ENCODE peak calls at places on chromosomes 3 and 15, in nine cellular contexts. B is stomach, X is spleen, S is A549, N is HCT116, T is transverse colon, J is right lobe of liver, V is GM12878, P is ovary. M is an unnamed sample.

GRCh38 chr3:74531491-74531890 is 83.0 kb downstream of the CNTN3 start:
- DNase-seq in B (no peak), X (no peak), S (no peak), N (no peak), T (no peak), J (no peak), V (no peak), P (no peak), M (no peak)

GRCh38 chr3:49724586-49724985 is 835 bp upstream of the GMPPB start:
- DNase-seq in B (no peak), X (peak), S (no peak), N (no peak), T (peak), J (no peak), V (no peak), P (peak), M (no peak)

GRCh38 chr3:57582470-57583168 is 14.5 kb downstream of the ARF4 start:
- DNase-seq in B (no peak), X (no peak), S (no peak), N (peak), T (no peak), J (no peak), V (no peak), P (no peak), M (no peak)

GRCh38 chr3:152574461-152575079 is 260.4 kb upstream of the P2RY1 start:
- DNase-seq in B (no peak), X (no peak), S (peak), N (peak), T (peak), J (peak), V (peak), P (peak), M (no peak)

GRCh38 chr15:90432253-90432652 is 44.2 kb downstream of the IQGAP1 start:
- DNase-seq in B (no peak), X (no peak), S (no peak), N (no peak), T (no peak), J (no peak), V (no peak), P (no peak), M (no peak)

GRCh38 chr3:132549890-132550578 is 47.0 kb upstream of the ACKR4 start:
- DNase-seq in B (no peak), X (no peak), S (no peak), N (no peak), T (no peak), J (no peak), V (peak), P (no peak), M (no peak)

GRCh38 chr3:157650191-157650590 is 147.0 kb upstream of the VEPH1 start:
- DNase-seq in B (no peak), X (no peak), S (no peak), N (no peak), T (no peak), J (no peak), V (no peak), P (no peak), M (no peak)

GRCh38 chr3:197736010-197736490 is 654 bp downstream of the RUBCN start:
- DNase-seq in B (peak), X (peak), S (peak), N (no peak), T (peak), J (peak), V (no peak), P (no peak), M (peak)

GRCh38 chr15:90286678-90287077 is 21.2 kb downstream of the NGRN start:
- DNase-seq in B (no peak), X (no peak), S (peak), N (no peak), T (no peak), J (no peak), V (no peak), P (no peak), M (peak)

GRCh38 chr3:129614435-129614834 is 8.0 kb upstream of the PLXND1 start:
- DNase-seq in B (no peak), X (no peak), S (no peak), N (no peak), T (no peak), J (peak), V (no peak), P (peak), M (no peak)

GRCh38 chr3:129616291-129616690 is 9.8 kb upstream of the PLXND1 start:
- DNase-seq in B (no peak), X (peak), S (no peak), N (no peak), T (no peak), J (peak), V (no peak), P (no peak), M (no peak)

GRCh38 chr3:129613205-129613740 is 6.8 kb upstream of the PLXND1 start:
- DNase-seq in B (no peak), X (no peak), S (no peak), N (no peak), T (no peak), J (peak), V (no peak), P (peak), M (no peak)

GRCh38 chr3:129615751-129616281 is 9.3 kb upstream of the PLXND1 start:
- DNase-seq in B (no peak), X (peak), S (no peak), N (no peak), T (no peak), J (peak), V (no peak), P (no peak), M (no peak)

GRCh38 chr3:129614927-129615363 is 8.5 kb upstream of the PLXND1 start:
- DNase-seq in B (peak), X (peak), S (no peak), N (no peak), T (peak), J (peak), V (no peak), P (peak), M (no peak)
- TF ChIP-seq POLR2A in B (no peak), X (no peak), S (no peak), N (no peak), T (no peak), J (no peak), V (no peak), P (no peak), M (no peak)

DNA sequence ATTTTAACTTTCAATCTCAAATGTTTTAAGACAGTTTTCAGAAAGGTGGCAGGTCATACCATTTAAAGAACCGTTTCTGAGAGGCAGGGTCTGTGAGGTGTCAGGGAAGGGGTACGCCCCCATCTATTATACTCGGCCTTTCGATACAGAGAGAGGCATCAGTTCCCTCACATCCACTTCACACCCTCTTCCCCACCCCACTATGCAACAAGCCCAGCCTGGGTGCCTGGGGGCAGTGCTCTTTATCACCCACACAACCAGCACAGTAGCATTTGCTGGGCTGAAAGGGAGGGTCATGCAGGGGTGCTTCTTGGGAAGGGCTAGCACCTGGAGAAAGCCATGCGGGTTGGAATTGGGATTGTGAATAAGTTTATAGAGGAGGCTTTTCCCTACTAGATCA is 56.0 kb upstream of the KCNMB2 start:
- DNase-seq in B (no peak), X (no peak), S (no peak), N (no peak), T (no peak), J (no peak), V (no peak), P (no peak), M (no peak)
- H3K27ac ChIP-seq in B (no peak), X (no peak), S (no peak), N (no peak), T (no peak), J (no peak), V (peak), P (no peak), M (no peak)

GRCh38 chr15:68618339-68619302 is 39.8 kb downstream of the CORO2B start:
- DNase-seq in B (no peak), X (no peak), S (no peak), N (no peak), T (no peak), J (no peak), V (no peak), P (no peak), M (no peak)

GRCh38 chr15:68623301-68623892 is 44.6 kb downstream of the CORO2B start:
- DNase-seq in B (no peak), X (no peak), S (no peak), N (no peak), T (no peak), J (no peak), V (no peak), P (peak), M (no peak)

GRCh38 chr15:68621535-68621934 is 42.7 kb downstream of the CORO2B start:
- DNase-seq in B (no peak), X (no peak), S (no peak), N (no peak), T (no peak), J (no peak), V (no peak), P (no peak), M (no peak)

GRCh38 chr15:68619303-68619698 is 40.5 kb downstream of the CORO2B start:
- DNase-seq in B (no peak), X (no peak), S (no peak), N (no peak), T (no peak), J (no peak), V (no peak), P (no peak), M (no peak)

DNA sequence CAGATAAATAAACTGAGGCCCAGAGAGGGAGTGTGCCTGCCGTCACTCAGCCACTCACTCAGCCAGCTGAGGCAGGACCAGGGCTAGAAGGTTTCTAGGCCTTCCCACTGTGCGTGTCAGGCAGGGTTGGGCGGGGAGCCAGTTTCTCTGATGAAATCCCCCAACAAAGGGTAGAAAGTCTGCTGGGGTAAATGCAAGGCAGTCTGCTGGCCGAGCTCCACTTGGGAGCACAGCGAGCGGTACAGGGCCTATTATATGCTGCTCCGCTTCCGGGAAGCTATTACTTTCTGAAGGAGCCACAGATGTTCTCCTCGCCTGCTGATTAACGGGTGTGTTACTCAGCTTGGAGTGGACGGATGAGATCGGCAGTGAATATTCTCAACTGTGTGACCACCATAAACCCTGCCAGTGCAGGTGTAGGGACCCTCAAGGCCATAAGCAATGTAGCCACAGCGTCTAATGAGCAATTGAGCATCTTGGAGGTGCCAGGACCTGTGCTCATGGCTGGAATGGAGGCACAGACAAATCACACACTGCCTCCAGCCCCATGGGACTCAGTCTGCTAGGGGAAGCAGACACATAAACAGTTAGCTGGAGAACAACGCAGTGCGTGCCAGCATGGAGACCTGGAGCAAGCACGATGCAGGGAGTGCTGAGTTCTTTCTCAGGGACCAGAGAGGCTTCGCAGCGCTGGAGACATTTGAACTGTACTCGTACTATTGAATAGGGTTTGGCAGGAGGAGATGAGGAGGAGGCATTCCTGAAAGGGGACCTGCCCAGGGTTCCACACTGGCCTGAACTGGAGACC is 42.1 kb downstream of the CORO2B start:
- DNase-seq in B (peak), X (no peak), S (no peak), N (no peak), T (peak), J (peak), V (no peak), P (peak), M (peak)
- TF ChIP-seq POLR2A in B (no peak), X (no peak), S (no peak), N (no peak), T (no peak), J (no peak), V (no peak), P (peak), M (no peak)

GRCh38 chr3:53175613-53176537 is 14.9 kb downstream of the PRKCD start:
- DNase-seq in B (no peak), X (no peak), S (no peak), N (no peak), T (no peak), J (no peak), V (no peak), P (no peak), M (no peak)

GRCh38 chr3:53171109-53171453 is 10.1 kb downstream of the PRKCD start:
- DNase-seq in B (no peak), X (no peak), S (no peak), N (no peak), T (no peak), J (no peak), V (no peak), P (no peak), M (no peak)

GRCh38 chr3:53171827-53172505 is 11.0 kb downstream of the PRKCD start:
- DNase-seq in B (no peak), X (no peak), S (no peak), N (no peak), T (no peak), J (no peak), V (no peak), P (no peak), M (no peak)

GRCh38 chr3:53173107-53173506 is 12.1 kb downstream of the PRKCD start:
- DNase-seq in B (no peak), X (no peak), S (no peak), N (no peak), T (no peak), J (no peak), V (no peak), P (no peak), M (no peak)

GRCh38 chr3:53174346-53175250 is 13.6 kb downstream of the PRKCD start:
- DNase-seq in B (no peak), X (no peak), S (no peak), N (no peak), T (peak), J (no peak), V (no peak), P (no peak), M (no peak)
- H3K27ac ChIP-seq in B (no peak), X (no peak), S (no peak), N (no peak), T (no peak), J (no peak), V (peak), P (no peak), M (no peak)

GRCh38 chr15:27847775-27848710 is 251.1 kb downstream of the OCA2 start:
- DNase-seq in B (peak), X (no peak), S (no peak), N (no peak), T (no peak), J (no peak), V (no peak), P (no peak), M (peak)
- TF ChIP-seq POLR2A in B (no peak), X (no peak), S (no peak), N (no peak), T (no peak), J (no peak), V (no peak), P (no peak), M (no peak)

GRCh38 chr15:58454950-58455401 is 23.2 kb downstream of the LIPC start:
- DNase-seq in B (no peak), X (no peak), S (no peak), N (no peak), T (no peak), J (no peak), V (no peak), P (no peak), M (no peak)
- H3K27ac ChIP-seq in B (no peak), X (no peak), S (no peak), N (no peak), T (no peak), J (no peak), V (no peak), P (no peak), M (no peak)

GRCh38 chr3:25384471-25384870 is 43.6 kb upstream of the RARB start:
- DNase-seq in B (no peak), X (no peak), S (no peak), N (no peak), T (no peak), J (no peak), V (no peak), P (no peak), M (no peak)

GRCh38 chr3:25381083-25381482 is 47.0 kb upstream of the RARB start:
- DNase-seq in B (no peak), X (no peak), S (no peak), N (no peak), T (no peak), J (no peak), V (no peak), P (no peak), M (no peak)

GRCh38 chr3:25390605-25391004 is 37.5 kb upstream of the RARB start:
- DNase-seq in B (no peak), X (no peak), S (no peak), N (no peak), T (no peak), J (no peak), V (no peak), P (no peak), M (no peak)

GRCh38 chr3:25386686-25387271 is 41.3 kb upstream of the RARB start:
- DNase-seq in B (no peak), X (no peak), S (no peak), N (no peak), T (no peak), J (no peak), V (no peak), P (no peak), M (no peak)

GRCh38 chr3:25385807-25386512 is 42.1 kb upstream of the RARB start:
- DNase-seq in B (no peak), X (no peak), S (no peak), N (no peak), T (no peak), J (no peak), V (no peak), P (no peak), M (no peak)
- TF ChIP-seq POLR2A in B (no peak), X (no peak), S (no peak), N (no peak), T (no peak), J (no peak), V (no peak), P (no peak), M (no peak)

GRCh38 chr15:64808785-64809453 is 16.5 kb downstream of the PIF1 start:
- DNase-seq in B (no peak), X (no peak), S (no peak), N (no peak), T (no peak), J (no peak), V (no peak), P (no peak), M (no peak)

GRCh38 chr15:64807751-64808222 is 17.7 kb downstream of the PIF1 start:
- DNase-seq in B (no peak), X (peak), S (no peak), N (no peak), T (no peak), J (no peak), V (no peak), P (no peak), M (no peak)

GRCh38 chr15:64813075-64813474 is 12.4 kb downstream of the PIF1 start:
- DNase-seq in B (no peak), X (no peak), S (no peak), N (no peak), T (no peak), J (no peak), V (no peak), P (no peak), M (no peak)

GRCh38 chr15:64809649-64810498 is 15.6 kb downstream of the PIF1 start:
- DNase-seq in B (peak), X (peak), S (peak), N (peak), T (peak), J (peak), V (no peak), P (peak), M (no peak)

GRCh38 chr15:64810499-64811326 is 14.7 kb downstream of the PIF1 start:
- DNase-seq in B (no peak), X (no peak), S (no peak), N (no peak), T (no peak), J (no peak), V (no peak), P (no peak), M (no peak)
- H3K27ac ChIP-seq in B (peak), X (no peak), S (no peak), N (no peak), T (no peak), J (no peak), V (no peak), P (no peak), M (peak)

GRCh38 chr3:101827211-101828174 is 21.8 kb upstream of the NFKBIZ start:
- DNase-seq in B (peak), X (peak), S (no peak), N (peak), T (peak), J (peak), V (peak), P (peak), M (peak)
- TF ChIP-seq POLR2A in B (peak), X (no peak), S (no peak), N (no peak), T (peak), J (peak), V (peak), P (peak), M (no peak)